ENCODE peak calls at places on chromosome 4, in five cellular contexts. One of them, this sample, is unnamed.
A peak's percentile ranks its signal among the peaks of the same experiment; 100 is the strongest.

GRCh38 chr4:44927361-44928061 is 201.2 kb upstream of the GNPDA2 start:
- DNase-seq in heart left ventricle: no peak
- DNase-seq in cardiac muscle cell: peak; percentile 60
- DNase-seq in GM23338: peak; percentile 76
- DNase-seq in fibroblast of lung: peak; percentile 2
- DNase-seq in this sample: peak; percentile 7

GRCh38 chr4:129138762-129139496 is 43.0 kb downstream of the C4orf33 start:
- DNase-seq in heart left ventricle: no peak
- DNase-seq in GM23338: no peak
- DNase-seq in cardiac muscle cell: no peak
- DNase-seq in fibroblast of lung: no peak
- DNase-seq in this sample: no peak

GRCh38 chr4:106034205-106034604 is 138.9 kb downstream of the NPNT start:
- DNase-seq in fibroblast of lung: peak; percentile 55
- DNase-seq in cardiac muscle cell: peak; percentile 50
- DNase-seq in GM23338: no peak
- DNase-seq in heart left ventricle: no peak
- DNase-seq in this sample: no peak

GRCh38 chr4:122083971-122084370 is 68.2 kb upstream of the BLTP1 start:
- DNase-seq in fibroblast of lung: no peak
- DNase-seq in cardiac muscle cell: no peak
- DNase-seq in heart left ventricle: no peak
- DNase-seq in GM23338: peak; percentile 41
- DNase-seq in this sample: no peak

GRCh38 chr4:33802578-33802977 is 2441.7 kb downstream of the ARAP2 start:
- DNase-seq in fibroblast of lung: no peak
- DNase-seq in heart left ventricle: no peak
- DNase-seq in cardiac muscle cell: no peak
- DNase-seq in GM23338: no peak
- DNase-seq in this sample: no peak

GRCh38 chr4:142778908-142779307 is 67.2 kb downstream of the INPP4B start:
- DNase-seq in GM23338: no peak
- DNase-seq in fibroblast of lung: peak; percentile 30
- DNase-seq in heart left ventricle: no peak
- DNase-seq in cardiac muscle cell: no peak
- DNase-seq in this sample: no peak

GRCh38 chr4:16693040-16693506 is 205.4 kb downstream of the LDB2 start:
- DNase-seq in heart left ventricle: no peak
- DNase-seq in fibroblast of lung: no peak
- DNase-seq in GM23338: no peak
- DNase-seq in cardiac muscle cell: no peak
- DNase-seq in this sample: no peak

GRCh38 chr4:6916587-6917444 is 7.2 kb downstream of the TBC1D14 start:
- DNase-seq in cardiac muscle cell: peak; percentile 26
- DNase-seq in fibroblast of lung: peak; percentile 41
- DNase-seq in GM23338: no peak
- DNase-seq in heart left ventricle: no peak
- DNase-seq in this sample: no peak

GRCh38 chr4:122045533-122045932 is 93.7 kb upstream of the TRPC3 start:
- DNase-seq in fibroblast of lung: peak; percentile 90
- DNase-seq in cardiac muscle cell: peak; percentile 86
- DNase-seq in GM23338: no peak
- DNase-seq in heart left ventricle: no peak
- DNase-seq in this sample: peak; percentile 33

GRCh38 chr4:74219241-74219640 is 61.3 kb downstream of the MTHFD2L start:
- DNase-seq in heart left ventricle: no peak
- DNase-seq in GM23338: peak; percentile 10
- DNase-seq in cardiac muscle cell: no peak
- DNase-seq in fibroblast of lung: no peak
- DNase-seq in this sample: no peak

GRCh38 chr4:177239475-177239874 is 70.2 kb upstream of the NEIL3 start:
- DNase-seq in GM23338: no peak
- DNase-seq in fibroblast of lung: peak; percentile 41
- DNase-seq in heart left ventricle: no peak
- DNase-seq in cardiac muscle cell: peak; percentile 13
- DNase-seq in this sample: no peak

GRCh38 chr4:165737309-165737972 is 135.6 kb upstream of the TLL1 start:
- DNase-seq in fibroblast of lung: no peak
- DNase-seq in cardiac muscle cell: no peak
- DNase-seq in heart left ventricle: no peak
- DNase-seq in GM23338: no peak
- DNase-seq in this sample: no peak

GRCh38 chr4:574346-575161 is 1.5 kb downstream of the TMEM271 start:
- DNase-seq in GM23338: peak; percentile 17
- DNase-seq in heart left ventricle: no peak
- DNase-seq in cardiac muscle cell: no peak
- DNase-seq in fibroblast of lung: no peak
- DNase-seq in this sample: no peak

GRCh38 chr4:68404153-68404552 is 43.1 kb upstream of the TMPRSS11E start:
- DNase-seq in cardiac muscle cell: no peak
- DNase-seq in GM23338: peak; percentile 85
- DNase-seq in fibroblast of lung: no peak
- DNase-seq in heart left ventricle: no peak
- DNase-seq in this sample: peak; percentile 25

GRCh38 chr4:179467890-179468289 is 2025.7 kb upstream of the AGA start:
- DNase-seq in cardiac muscle cell: no peak
- DNase-seq in GM23338: no peak
- DNase-seq in heart left ventricle: no peak
- DNase-seq in fibroblast of lung: no peak
- DNase-seq in this sample: no peak

GRCh38 chr4:82382756-82383155 is 9.0 kb upstream of the HNRNPD start:
- DNase-seq in fibroblast of lung: no peak
- DNase-seq in heart left ventricle: no peak
- DNase-seq in cardiac muscle cell: no peak
- DNase-seq in GM23338: no peak
- DNase-seq in this sample: no peak

GRCh38 chr4:8690811-8691775 is 98.5 kb downstream of the CPZ start:
- DNase-seq in cardiac muscle cell: no peak
- DNase-seq in heart left ventricle: peak; percentile 16
- DNase-seq in fibroblast of lung: no peak
- DNase-seq in GM23338: no peak
- DNase-seq in this sample: peak; percentile 5

GRCh38 chr4:151325320-151326246 is at the start of gene SH3D19:
- DNase-seq in GM23338: peak; percentile 69
- DNase-seq in fibroblast of lung: peak; percentile 76
- DNase-seq in cardiac muscle cell: peak; percentile 83
- DNase-seq in heart left ventricle: peak; percentile 88
- DNase-seq in this sample: peak; percentile 88

GRCh38 chr4:165131247-165131832 is 18.7 kb upstream of the TMEM192 start:
- DNase-seq in cardiac muscle cell: peak; percentile 71
- DNase-seq in heart left ventricle: no peak
- DNase-seq in GM23338: peak; percentile 84
- DNase-seq in fibroblast of lung: peak; percentile 26
- DNase-seq in this sample: peak; percentile 86

GRCh38 chr4:86999244-86999643 is 64.4 kb downstream of the AFF1 start:
- DNase-seq in heart left ventricle: no peak
- DNase-seq in GM23338: no peak
- DNase-seq in cardiac muscle cell: no peak
- DNase-seq in fibroblast of lung: no peak
- DNase-seq in this sample: no peak

GRCh38 chr4:184851200-184851541 is 25.4 kb upstream of the ACSL1 start:
- DNase-seq in fibroblast of lung: no peak
- DNase-seq in heart left ventricle: no peak
- DNase-seq in cardiac muscle cell: peak; percentile 84
- DNase-seq in GM23338: no peak
- DNase-seq in this sample: no peak

GRCh38 chr4:164501074-164501473 is 252.9 kb upstream of the SMIM31 start:
- DNase-seq in fibroblast of lung: peak; percentile 83
- DNase-seq in GM23338: no peak
- DNase-seq in heart left ventricle: no peak
- DNase-seq in cardiac muscle cell: no peak
- DNase-seq in this sample: no peak

GRCh38 chr4:98987720-98988119 is 7.8 kb upstream of the METAP1 start:
- DNase-seq in fibroblast of lung: no peak
- DNase-seq in heart left ventricle: no peak
- DNase-seq in cardiac muscle cell: no peak
- DNase-seq in GM23338: no peak
- DNase-seq in this sample: no peak

GRCh38 chr4:144283496-144283895 is 143.0 kb upstream of the GYPA start:
- DNase-seq in heart left ventricle: no peak
- DNase-seq in fibroblast of lung: no peak
- DNase-seq in cardiac muscle cell: no peak
- DNase-seq in GM23338: no peak
- DNase-seq in this sample: no peak

GRCh38 chr4:16225139-16225538 is 1.1 kb downstream of the TAPT1 start:
- DNase-seq in fibroblast of lung: peak; percentile 55
- DNase-seq in heart left ventricle: no peak
- DNase-seq in GM23338: no peak
- DNase-seq in cardiac muscle cell: peak; percentile 47
- DNase-seq in this sample: no peak

GRCh38 chr4:188127157-188127874 is 11.9 kb upstream of the TRIML1 start:
- DNase-seq in cardiac muscle cell: peak; percentile 29
- DNase-seq in GM23338: no peak
- DNase-seq in heart left ventricle: no peak
- DNase-seq in fibroblast of lung: peak; percentile 57
- DNase-seq in this sample: no peak

GRCh38 chr4:182724414-182724813 is 192.8 kb downstream of the DCTD start:
- DNase-seq in GM23338: no peak
- DNase-seq in cardiac muscle cell: no peak
- DNase-seq in heart left ventricle: no peak
- DNase-seq in fibroblast of lung: peak; percentile 8
- DNase-seq in this sample: peak; percentile 20

GRCh38 chr4:111323496-111323895 is 700.6 kb upstream of the PITX2 start:
- DNase-seq in fibroblast of lung: peak; percentile 85
- DNase-seq in GM23338: no peak
- DNase-seq in heart left ventricle: no peak
- DNase-seq in cardiac muscle cell: peak; percentile 41
- DNase-seq in this sample: no peak

GRCh38 chr4:3877236-3877635 is 111.1 kb downstream of the ADRA2C start:
- DNase-seq in heart left ventricle: no peak
- DNase-seq in GM23338: no peak
- DNase-seq in cardiac muscle cell: no peak
- DNase-seq in fibroblast of lung: no peak
- DNase-seq in this sample: no peak

DNA sequence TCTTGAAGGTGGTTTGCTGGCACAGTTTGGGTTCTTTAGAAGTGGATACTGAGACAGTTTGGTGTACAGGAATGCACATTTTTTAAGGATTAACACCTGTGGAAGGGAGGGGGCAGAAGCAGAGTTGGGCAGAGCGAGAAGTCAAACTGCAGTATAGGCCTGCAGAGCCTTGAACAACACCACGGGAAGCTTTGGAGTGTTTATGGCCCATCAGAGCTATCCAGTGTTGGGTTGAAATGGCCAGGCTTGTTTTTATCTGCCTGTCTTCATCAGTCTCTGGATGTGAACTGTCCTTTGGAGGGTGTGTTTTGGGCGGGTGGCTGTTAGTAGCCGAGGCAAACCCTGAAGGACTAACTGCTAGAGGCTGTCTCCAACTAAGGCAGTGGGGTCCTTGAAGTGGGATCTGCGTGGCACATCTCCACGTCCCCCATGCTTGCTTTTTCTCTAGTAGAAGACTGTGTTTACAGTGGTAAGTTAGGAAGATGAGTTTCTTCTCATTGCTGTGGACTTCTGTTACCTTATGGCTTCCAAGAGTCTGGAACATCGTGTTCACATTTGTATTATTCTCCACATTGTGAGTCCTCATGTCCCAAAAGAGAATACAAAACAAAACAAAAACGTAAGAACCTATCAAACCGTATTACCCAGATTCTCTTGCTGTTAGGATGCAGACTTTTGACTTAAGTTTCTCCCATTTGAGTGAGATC is 41.0 kb downstream of the TMEM131L start:
- DNase-seq in fibroblast of lung: no peak
- DNase-seq in cardiac muscle cell: no peak
- DNase-seq in heart left ventricle: no peak
- DNase-seq in GM23338: no peak
- DNase-seq in this sample: no peak
- H3K4me1 ChIP-seq in fibroblast of lung: peaks cover 6% of the 10 kb centered on the region
- H3K4me1 ChIP-seq in cardiac muscle cell: no peaks in the 10 kb centered on the region
- H3K4me1 ChIP-seq in heart left ventricle: peaks cover 3% of the 10 kb centered on the region
- H3K4me1 ChIP-seq in GM23338: peaks cover 14% of the 10 kb centered on the region
- H3K4me1 ChIP-seq in this sample: no peaks in the 10 kb centered on the region

GRCh38 chr4:186725422-186726149 is 1.9 kb upstream of the FAT1 start:
- DNase-seq in cardiac muscle cell: peak; percentile 91
- DNase-seq in heart left ventricle: peak; percentile 84
- DNase-seq in fibroblast of lung: peak; percentile 87
- DNase-seq in GM23338: peak; percentile 80
- DNase-seq in this sample: peak; percentile 77

GRCh38 chr4:186724861-186725419 is 1.3 kb upstream of the FAT1 start:
- DNase-seq in fibroblast of lung: peak; percentile 50
- DNase-seq in GM23338: no peak
- DNase-seq in heart left ventricle: no peak
- DNase-seq in cardiac muscle cell: peak; percentile 46
- DNase-seq in this sample: peak; percentile 32

GRCh38 chr4:186724048-186724860 is 598 bp upstream of the FAT1 start:
- DNase-seq in cardiac muscle cell: peak; percentile 81
- DNase-seq in heart left ventricle: peak; percentile 76
- DNase-seq in GM23338: peak; percentile 91
- DNase-seq in fibroblast of lung: peak; percentile 61
- DNase-seq in this sample: peak; percentile 69

GRCh38 chr4:186722856-186723206 is 825 bp downstream of the FAT1 start:
- DNase-seq in heart left ventricle: no peak
- DNase-seq in cardiac muscle cell: no peak
- DNase-seq in fibroblast of lung: no peak
- DNase-seq in GM23338: no peak
- DNase-seq in this sample: no peak

GRCh38 chr4:186723207-186724047 is at the start of gene FAT1:
- DNase-seq in fibroblast of lung: peak; percentile 86
- DNase-seq in cardiac muscle cell: peak; percentile 91
- DNase-seq in heart left ventricle: peak; percentile 78
- DNase-seq in GM23338: peak; percentile 79
- DNase-seq in this sample: peak; percentile 76
- H3K4me3 ChIP-seq in fibroblast of lung: peak within 1 kb of the TSS; percentile 96
- H3K4me3 ChIP-seq in cardiac muscle cell: peak within 1 kb of the TSS; percentile 75
- H3K4me3 ChIP-seq in heart left ventricle: peak within 1 kb of the TSS; percentile 88
- H3K4me3 ChIP-seq in GM23338: peak within 1 kb of the TSS; percentile 79
- H3K4me3 ChIP-seq in this sample: peak within 1 kb of the TSS; percentile 63

GRCh38 chr4:38671594-38671943 is 7.6 kb downstream of the KLF3 start:
- DNase-seq in fibroblast of lung: no peak
- DNase-seq in heart left ventricle: no peak
- DNase-seq in cardiac muscle cell: no peak
- DNase-seq in GM23338: no peak
- DNase-seq in this sample: no peak
- H3K4me1 ChIP-seq in fibroblast of lung: peaks cover 40% of the 10 kb centered on the region
- H3K4me1 ChIP-seq in heart left ventricle: peaks cover 45% of the 10 kb centered on the region
- H3K4me1 ChIP-seq in cardiac muscle cell: peaks cover 59% of the 10 kb centered on the region
- H3K4me1 ChIP-seq in GM23338: peaks cover 70% of the 10 kb centered on the region
- H3K4me1 ChIP-seq in this sample: peaks cover 54% of the 10 kb centered on the region

GRCh38 chr4:146333187-146333894 is 119.0 kb downstream of the REELD1 start:
- DNase-seq in fibroblast of lung: peak; percentile 92
- DNase-seq in heart left ventricle: no peak
- DNase-seq in cardiac muscle cell: peak; percentile 62
- DNase-seq in GM23338: no peak
- DNase-seq in this sample: no peak
- H3K4me3 ChIP-seq in fibroblast of lung: no peak overlapping the region
- H3K4me3 ChIP-seq in heart left ventricle: no peak overlapping the region
- H3K4me3 ChIP-seq in cardiac muscle cell: no peak overlapping the region
- H3K4me3 ChIP-seq in GM23338: no peak overlapping the region
- H3K4me3 ChIP-seq in this sample: no peak overlapping the region

This sample was measured in HAP-1.